ENCODE peak calls at places on chromosomes 5 and 9, in five cellular contexts. M, D, B, O and Q are unnamed samples.

GRCh38 chr9:37420271-37421215 is 2.0 kb upstream of the GRHPR start:
- DNase-seq in O (no peak), B (no peak), D (no peak), M (no peak), Q (no peak)

GRCh38 chr9:93183663-93184438 is at the start of gene WNK2:
- DNase-seq in M (no peak), B (no peak), D (peak; percentile 11), O (no peak), Q (no peak)

GRCh38 chr9:123267481-123268239 is 726 bp downstream of the STRBP start:
- DNase-seq in M (no peak), B (no peak), D (no peak), O (no peak), Q (no peak)

GRCh38 chr5:133753856-133754255 is 141.5 kb upstream of the FSTL4 start:
- DNase-seq in B (no peak), D (peak; percentile 7), O (no peak), M (no peak), Q (no peak)

GRCh38 chr5:127785098-127785927 is 82.1 kb downstream of the CCDC192 start:
- DNase-seq in B (peak; percentile 97), O (peak; percentile 68), M (peak; percentile 92), D (peak; percentile 97), Q (peak; percentile 91)

GRCh38 chr9:127694890-127695735 is 11.7 kb upstream of the CFAP157 start:
- DNase-seq in O (peak; percentile 71), M (peak; percentile 23), D (peak; percentile 14), B (peak; percentile 13), Q (no peak)

GRCh38 chr9:90070056-90070455 is 465.2 kb downstream of the GADD45G start:
- DNase-seq in M (no peak), D (no peak), O (peak; percentile 5), B (no peak), Q (no peak)

GRCh38 chr5:16160706-16161105 is 18.9 kb downstream of the MARCHF11 start:
- DNase-seq in D (peak; percentile 79), B (peak; percentile 52), O (peak; percentile 56), M (peak; percentile 85), Q (peak; percentile 33)

GRCh38 chr5:172115541-172115982 is 72.5 kb downstream of the STK10 start:
- DNase-seq in M (no peak), B (no peak), O (no peak), D (no peak), Q (no peak)

GRCh38 chr5:151019331-151019730 is 1.1 kb upstream of the GPX3 start:
- DNase-seq in D (peak; percentile 37), M (no peak), O (no peak), B (no peak), Q (no peak)

GRCh38 chr9:849431-849830 is 7.9 kb downstream of the DMRT1 start:
- DNase-seq in O (no peak), M (no peak), D (no peak), B (no peak), Q (no peak)

GRCh38 chr9:134484479-134484878 is 157.1 kb upstream of the COL5A1 start:
- DNase-seq in O (no peak), M (no peak), B (no peak), D (no peak), Q (no peak)

GRCh38 chr9:136239135-136239962 is 6.3 kb downstream of the QSOX2 start:
- DNase-seq in B (no peak), D (no peak), O (no peak), M (no peak), Q (no peak)

GRCh38 chr9:133137451-133138231 is 16.6 kb upstream of the RALGDS start:
- DNase-seq in O (no peak), M (no peak), D (no peak), B (no peak), Q (no peak)

GRCh38 chr5:169286572-169287325 is 14.2 kb downstream of the SLIT3 start:
- DNase-seq in D (no peak), M (no peak), O (no peak), B (no peak), Q (no peak)

GRCh38 chr5:125657936-125658335 is 765.3 kb upstream of the GRAMD2B start:
- DNase-seq in B (no peak), M (no peak), O (no peak), D (no peak), Q (no peak)

GRCh38 chr5:177389368-177390169 is 5.3 kb downstream of the SLC34A1 start:
- DNase-seq in M (peak; percentile 96), O (peak; percentile 81), D (peak; percentile 93), B (peak; percentile 93), Q (peak; percentile 75)

GRCh38 chr5:150609843-150610584 is 30.4 kb upstream of the SYNPO start:
- DNase-seq in D (no peak), B (no peak), O (no peak), M (no peak), Q (no peak)

GRCh38 chr5:178205010-178205748 is 846 bp downstream of the HNRNPAB start:
- DNase-seq in D (peak; percentile 76), O (no peak), B (peak; percentile 68), M (peak; percentile 81), Q (no peak)

GRCh38 chr5:107670028-107670926 is 460 bp downstream of the EFNA5 start:
- DNase-seq in B (peak; percentile 53), D (peak; percentile 54), M (peak; percentile 37), O (no peak), Q (no peak)

GRCh38 chr9:37449877-37450632 is 15.2 kb downstream of the ZBTB5 start:
- DNase-seq in B (no peak), D (no peak), M (no peak), O (no peak), Q (no peak)

GRCh38 chr9:137152844-137153405 is 14.0 kb downstream of the GRIN1 start:
- DNase-seq in M (no peak), D (no peak), B (no peak), O (no peak), Q (no peak)

GRCh38 chr9:91144782-91145181 is 216.9 kb downstream of the AUH start:
- DNase-seq in D (no peak), B (peak; percentile 35), O (no peak), M (no peak), Q (no peak)

GRCh38 chr9:92004045-92004392 is 54.0 kb upstream of the ROR2 start:
- DNase-seq in D (no peak), M (no peak), B (no peak), O (no peak), Q (no peak)

GRCh38 chr5:180330810-180331646 is 22.1 kb downstream of the GFPT2 start:
- DNase-seq in D (peak; percentile 99), O (no peak), M (peak; percentile 93), B (peak; percentile 100), Q (peak; percentile 94)

DNA sequence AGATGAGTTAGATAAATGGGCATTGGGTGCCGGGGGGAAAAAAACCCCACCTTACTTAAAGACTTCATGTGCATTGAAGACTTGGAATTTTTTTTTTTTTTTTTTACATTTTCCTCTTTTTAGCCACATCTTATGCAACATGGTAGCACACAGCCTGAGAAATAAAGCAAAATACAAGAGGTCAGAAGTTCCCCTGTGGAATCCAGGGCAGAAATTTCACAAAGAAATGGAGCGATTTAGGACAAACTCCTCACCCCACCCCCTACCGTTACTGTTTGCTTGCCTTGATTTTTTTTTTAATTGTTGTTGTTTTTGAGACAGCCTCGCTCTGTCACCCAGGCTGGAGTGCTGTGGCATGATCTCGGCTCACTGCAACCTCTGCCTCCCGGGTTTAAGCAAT is 153.1 kb downstream of the GOLPH3 start:
- DNase-seq in O (no peak), D (peak; percentile 14), B (no peak), M (peak; percentile 81), Q (no peak)
- H3K4me3 ChIP-seq in O (no peak overlapping the region), D (no peak overlapping the region), B (no peak overlapping the region), M (no peak overlapping the region), Q (no peak overlapping the region)

DNA sequence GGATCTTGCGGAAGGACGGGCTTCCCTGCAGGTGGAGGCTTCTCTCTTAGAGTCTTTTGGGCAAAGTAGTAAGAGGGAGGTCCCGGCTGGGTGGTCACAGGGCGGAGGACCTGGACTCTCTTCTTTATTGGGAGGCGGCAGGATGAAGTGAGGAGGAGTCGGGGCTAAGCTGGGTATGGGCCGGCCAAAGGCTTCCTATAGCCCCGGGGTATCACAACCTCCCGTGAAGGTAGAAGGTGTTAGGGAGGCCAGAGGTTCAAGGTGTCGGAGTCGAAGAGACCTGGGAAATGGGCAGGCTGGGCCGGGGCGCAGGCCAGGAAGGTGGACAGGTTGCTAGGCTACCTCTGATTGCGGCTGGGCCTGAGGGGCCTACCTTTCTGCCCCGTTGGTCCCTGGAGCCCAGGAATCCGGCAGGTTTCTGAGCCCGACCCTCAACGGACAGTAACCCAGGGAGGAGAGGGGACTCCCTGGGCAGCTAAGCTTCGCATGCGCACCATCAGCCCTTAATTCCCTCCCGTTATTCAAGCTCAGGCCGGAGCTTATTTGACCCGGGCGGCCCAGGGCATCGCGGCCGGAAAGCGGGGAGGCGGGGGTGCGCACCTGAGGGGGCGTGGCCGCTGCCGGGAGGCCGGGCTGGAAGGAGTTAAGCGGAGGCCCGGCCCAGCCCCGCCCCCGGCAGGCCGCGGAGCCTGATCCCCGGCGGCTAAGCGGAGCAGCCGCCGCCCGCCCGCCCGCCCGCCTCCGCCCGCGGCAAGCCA is at the start of gene TESK1:
- DNase-seq in B (peak; percentile 54), O (no peak), M (peak; percentile 62), D (peak; percentile 50), Q (no peak)
- H3K4me3 ChIP-seq in B (peak within 1 kb of the TSS; percentile 71), O (peak within 1 kb of the TSS; percentile 58), M (peak within 1 kb of the TSS; percentile 65), D (peak within 1 kb of the TSS; percentile 69), Q (peak within 1 kb of the TSS; percentile 64)

GRCh38 chr5:110963495-110963894 is 108.0 kb upstream of the TSLP start:
- DNase-seq in D (no peak), M (no peak), O (peak; percentile 6), B (no peak), Q (no peak)
- H3K4me3 ChIP-seq in D (no peak overlapping the region), M (no peak overlapping the region), O (no peak overlapping the region), B (no peak overlapping the region), Q (no peak overlapping the region)

GRCh38 chr5:57157191-57157590 is 16.7 kb upstream of the GPBP1 start:
- DNase-seq in B (no peak), D (no peak), M (no peak), O (no peak), Q (no peak)

GRCh38 chr5:57157666-57158065 is 16.2 kb upstream of the GPBP1 start:
- DNase-seq in M (no peak), B (no peak), D (no peak), O (no peak), Q (no peak)

GRCh38 chr5:57155033-57155432 is 18.8 kb upstream of the GPBP1 start:
- DNase-seq in M (no peak), O (no peak), D (no peak), B (no peak), Q (no peak)
- H3K4me3 ChIP-seq in M (no peak overlapping the region), O (no peak overlapping the region), D (no peak overlapping the region), B (no peak overlapping the region), Q (no peak overlapping the region)